ENCODE peak calls at places on chromosomes 5 and 9, in four cellular contexts. A, V, D and H are unnamed samples.
A peak's percentile ranks its signal among the peaks of the same experiment; 100 is the strongest.

GRCh38 chr5:160506006-160507004 is 84.7 kb downstream of the PTTG1 start:
- DNase-seq in A (no peak), V (no peak), D (peak; percentile 46), H (no peak)

GRCh38 chr5:122089614-122090013 is 11.6 kb upstream of the LOX start:
- DNase-seq in A (no peak), V (no peak), D (no peak), H (no peak)

GRCh38 chr5:81717815-81718214 is 33.1 kb downstream of the SSBP2 start:
- DNase-seq in A (no peak), V (no peak), D (no peak), H (no peak)

GRCh38 chr9:37498457-37498856 is 12.7 kb downstream of the POLR1E start:
- DNase-seq in A (no peak), V (no peak), D (no peak), H (no peak)

GRCh38 chr5:61409568-61409967 is 77.5 kb downstream of the ZSWIM6 start:
- DNase-seq in A (no peak), V (no peak), D (no peak), H (no peak)

GRCh38 chr5:139415221-139415861 is 11.5 kb upstream of the SPATA24 start:
- DNase-seq in A (peak; percentile 68), V (no peak), D (no peak), H (no peak)

GRCh38 chr9:127825319-127826051 is 22.8 kb downstream of the FPGS start:
- DNase-seq in A (peak; percentile 41), V (peak; percentile 70), D (peak; percentile 59), H (peak; percentile 39)

GRCh38 chr5:171975262-171975876 is 31.1 kb downstream of the FBXW11 start:
- DNase-seq in A (no peak), V (no peak), D (no peak), H (peak; percentile 10)

GRCh38 chr5:119397518-119398380 is 41.9 kb downstream of the TNFAIP8 start:
- DNase-seq in A (no peak), V (no peak), D (no peak), H (peak; percentile 57)

GRCh38 chr5:78361226-78361993 is 993 bp downstream of the SCAMP1 start:
- DNase-seq in A (peak; percentile 58), V (no peak), D (peak; percentile 53), H (peak; percentile 84)

GRCh38 chr9:110426052-110426709 is 88.5 kb upstream of the TXNDC8 start:
- DNase-seq in A (no peak), V (no peak), D (no peak), H (peak; percentile 12)

GRCh38 chr5:139925163-139925562 is 117.9 kb downstream of the NRG2 start:
- DNase-seq in A (no peak), V (no peak), D (no peak), H (no peak)

GRCh38 chr9:110207071-110207923 is 662 bp downstream of the C9orf152 start:
- DNase-seq in A (peak; percentile 91), V (peak; percentile 79), D (peak; percentile 80), H (no peak)

GRCh38 chr5:59525957-59526356 is 367.6 kb downstream of the PDE4D start:
- DNase-seq in A (no peak), V (no peak), D (no peak), H (no peak)

GRCh38 chr5:68465133-68465532 is 249.6 kb downstream of the PIK3R1 start:
- DNase-seq in A (no peak), V (no peak), D (no peak), H (peak; percentile 57)

GRCh38 chr5:130514984-130515690 is 610.9 kb downstream of the CHSY3 start:
- DNase-seq in A (no peak), V (no peak), D (no peak), H (no peak)

GRCh38 chr9:15389173-15389572 is 33.5 kb upstream of the SNAPC3 start:
- DNase-seq in A (no peak), V (no peak), D (no peak), H (no peak)

GRCh38 chr5:81232449-81233079 is 558 bp upstream of the CKMT2 start:
- DNase-seq in A (no peak), V (no peak), D (peak; percentile 10), H (no peak)

GRCh38 chr5:87383216-87383615 is 29.5 kb downstream of the CCNH start:
- DNase-seq in A (no peak), V (no peak), D (no peak), H (no peak)

GRCh38 chr5:125348221-125348692 is 601.8 kb upstream of the ZNF608 start:
- DNase-seq in A (no peak), V (no peak), D (no peak), H (peak; percentile 13)

GRCh38 chr5:463952-464351 is 21.0 kb downstream of the EXOC3 start:
- DNase-seq in A (no peak), V (peak; percentile 37), D (peak; percentile 15), H (peak; percentile 83)

GRCh38 chr5:164649266-164649665 is 1143.8 kb downstream of the MAT2B start:
- DNase-seq in A (no peak), V (no peak), D (no peak), H (no peak)

GRCh38 chr9:122248448-122248865 is 16.2 kb downstream of the RBM18 start:
- DNase-seq in A (peak; percentile 72), V (no peak), D (no peak), H (no peak)

GRCh38 chr9:86975571-86975970 is 28.3 kb upstream of the GAS1 start:
- DNase-seq in A (no peak), V (no peak), D (no peak), H (no peak)

GRCh38 chr9:128372188-128372641 is 1.0 kb downstream of the URM1 start:
- DNase-seq in A (no peak), V (no peak), D (no peak), H (peak; percentile 15)

GRCh38 chr5:107669543-107670027 is 1.2 kb downstream of the EFNA5 start:
- DNase-seq in A (peak; percentile 20), V (peak; percentile 47), D (peak; percentile 48), H (no peak)

GRCh38 chr5:122751293-122751753 is 23.6 kb upstream of the SNX2 start:
- DNase-seq in A (no peak), V (no peak), D (no peak), H (peak; percentile 33)

GRCh38 chr5:59711316-59711715 is 182.2 kb downstream of the PDE4D start:
- DNase-seq in A (no peak), V (no peak), D (no peak), H (no peak)

GRCh38 chr5:56045469-56045868 is 50.7 kb upstream of the IL6ST start:
- DNase-seq in A (no peak), V (no peak), D (no peak), H (no peak)

GRCh38 chr5:43973318-43973717 is 370.3 kb downstream of the NNT start:
- DNase-seq in A (no peak), V (no peak), D (no peak), H (peak; percentile 8)

GRCh38 chr5:111742595-111742994 is 14.4 kb downstream of the NREP start:
- DNase-seq in A (no peak), V (no peak), D (no peak), H (no peak)
- TF ChIP-seq POLR2A in A (no peak), V (no peak), D (no peak), H (no peak)

DNA sequence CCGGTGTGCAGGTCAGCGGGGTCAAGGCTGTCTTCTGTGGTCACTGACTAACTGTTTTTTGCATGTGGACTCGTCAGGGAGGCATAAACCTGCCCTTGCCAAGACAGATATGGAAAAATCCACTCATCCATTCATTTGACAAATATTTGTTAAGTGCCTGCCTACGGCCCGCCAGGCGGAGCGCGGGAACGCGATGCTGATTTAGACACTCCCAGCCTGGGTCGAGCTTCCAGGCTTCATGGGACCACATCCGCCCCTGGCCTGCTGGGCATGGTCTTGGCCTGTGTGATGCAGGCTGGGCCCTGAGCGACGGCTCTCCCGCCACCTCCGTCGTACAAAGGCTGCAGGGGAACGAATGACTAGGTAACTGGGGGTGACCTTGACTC is 18.1 kb downstream of the MYMK start:
- DNase-seq in A (no peak), V (no peak), D (no peak), H (no peak)
- TF ChIP-seq POLR2A in A (no peak), V (no peak), D (no peak), H (no peak)

GRCh38 chr5:150458819-150459557 is 9.4 kb upstream of the RPS14 start:
- DNase-seq in A (peak; percentile 62), V (peak; percentile 89), D (peak; percentile 89), H (peak; percentile 76)
- TF ChIP-seq POLR2A in A (no peak), V (no peak), D (no peak), H (no peak)

GRCh38 chr9:137784046-137784445 is 93.5 kb upstream of the CACNA1B start:
- DNase-seq in A (no peak), V (no peak), D (no peak), H (no peak)

GRCh38 chr9:137786511-137786920 is 91.1 kb upstream of the CACNA1B start:
- DNase-seq in A (no peak), V (no peak), D (no peak), H (no peak)

GRCh38 chr9:137783521-137783920 is 94.1 kb upstream of the CACNA1B start:
- DNase-seq in A (no peak), V (no peak), D (no peak), H (no peak)

GRCh38 chr9:137785704-137786161 is 91.8 kb upstream of the CACNA1B start:
- DNase-seq in A (no peak), V (no peak), D (no peak), H (no peak)

GRCh38 chr9:137784641-137785513 is 92.7 kb upstream of the CACNA1B start:
- DNase-seq in A (no peak), V (no peak), D (no peak), H (peak; percentile 21)
- TF ChIP-seq POLR2A in A (no peak), V (no peak), D (no peak), H (no peak)

GRCh38 chr5:72957337-72957736 is 1.5 kb downstream of the FCHO2 start:
- DNase-seq in A (no peak), V (no peak), D (no peak), H (no peak)

GRCh38 chr5:72955143-72955767 is 586 bp upstream of the FCHO2 start:
- DNase-seq in A (no peak), V (peak; percentile 85), D (peak; percentile 78), H (peak; percentile 52)

GRCh38 chr5:72954389-72954788 is 1.5 kb upstream of the FCHO2 start:
- DNase-seq in A (no peak), V (no peak), D (no peak), H (no peak)

GRCh38 chr5:72956324-72957140 is 691 bp downstream of the FCHO2 start:
- DNase-seq in A (peak; percentile 37), V (peak; percentile 73), D (peak; percentile 51), H (peak; percentile 80)

GRCh38 chr5:72955768-72956323 is at the start of gene FCHO2:
- DNase-seq in A (peak; percentile 98), V (peak; percentile 99), D (peak; percentile 99), H (peak; percentile 94)
- TF ChIP-seq POLR2A in A (peak; percentile 84), V (peak; percentile 64), D (peak; percentile 87), H (peak; percentile 61)